ENCODE peak calls at places on chromosomes 12 and 14, in five cellular contexts. One of them, this sample, is unnamed.

GRCh38 chr14:23284654-23285529 is 1.0 kb downstream of the HOMEZ start:
- DNase-seq in foreskin keratinocyte: no peak
- DNase-seq in epithelial cell of proximal tubule: no peak
- DNase-seq in omental fat pad: no peak
- DNase-seq in K562: no peak
- DNase-seq in this sample: peak; percentile 62

GRCh38 chr14:35385042-35385839 is 19.3 kb downstream of the NFKBIA start:
- DNase-seq in omental fat pad: no peak
- DNase-seq in foreskin keratinocyte: no peak
- DNase-seq in epithelial cell of proximal tubule: peak; percentile 76
- DNase-seq in K562: peak; percentile 57
- DNase-seq in this sample: no peak

GRCh38 chr14:53620325-53620716 is 336.3 kb downstream of the BMP4 start:
- DNase-seq in foreskin keratinocyte: no peak
- DNase-seq in omental fat pad: no peak
- DNase-seq in epithelial cell of proximal tubule: peak; percentile 66
- DNase-seq in K562: no peak
- DNase-seq in this sample: no peak

GRCh38 chr14:78316058-78316457 is 145.9 kb downstream of the NRXN3 start:
- DNase-seq in epithelial cell of proximal tubule: no peak
- DNase-seq in foreskin keratinocyte: no peak
- DNase-seq in omental fat pad: no peak
- DNase-seq in K562: no peak
- DNase-seq in this sample: no peak

GRCh38 chr12:50677858-50678257 is 86.0 kb upstream of the ATF1 start:
- DNase-seq in foreskin keratinocyte: no peak
- DNase-seq in omental fat pad: no peak
- DNase-seq in epithelial cell of proximal tubule: no peak
- DNase-seq in K562: no peak
- DNase-seq in this sample: no peak

GRCh38 chr12:27505124-27505523 is 18.9 kb upstream of the PPFIBP1 start:
- DNase-seq in epithelial cell of proximal tubule: no peak
- DNase-seq in omental fat pad: no peak
- DNase-seq in foreskin keratinocyte: no peak
- DNase-seq in K562: no peak
- DNase-seq in this sample: no peak

GRCh38 chr12:122754790-122755189 is 2.2 kb downstream of the DENR start:
- DNase-seq in foreskin keratinocyte: no peak
- DNase-seq in K562: no peak
- DNase-seq in omental fat pad: no peak
- DNase-seq in epithelial cell of proximal tubule: no peak
- DNase-seq in this sample: no peak

GRCh38 chr14:79702197-79702596 is 509.1 kb downstream of the DIO2 start:
- DNase-seq in epithelial cell of proximal tubule: no peak
- DNase-seq in K562: no peak
- DNase-seq in omental fat pad: no peak
- DNase-seq in foreskin keratinocyte: no peak
- DNase-seq in this sample: no peak

GRCh38 chr14:60658909-60659585 is 9.8 kb upstream of the SIX1 start:
- DNase-seq in omental fat pad: no peak
- DNase-seq in K562: no peak
- DNase-seq in foreskin keratinocyte: no peak
- DNase-seq in epithelial cell of proximal tubule: no peak
- DNase-seq in this sample: no peak

GRCh38 chr12:11543513-11544168 is 105.8 kb upstream of the ETV6 start:
- DNase-seq in foreskin keratinocyte: no peak
- DNase-seq in epithelial cell of proximal tubule: no peak
- DNase-seq in omental fat pad: no peak
- DNase-seq in K562: no peak
- DNase-seq in this sample: no peak

GRCh38 chr14:93006484-93007128 is 83.7 kb downstream of the CHGA start:
- DNase-seq in omental fat pad: no peak
- DNase-seq in K562: no peak
- DNase-seq in epithelial cell of proximal tubule: no peak
- DNase-seq in foreskin keratinocyte: no peak
- DNase-seq in this sample: no peak

GRCh38 chr12:79776111-79776510 is 85.3 kb upstream of the PAWR start:
- DNase-seq in epithelial cell of proximal tubule: peak; percentile 16
- DNase-seq in omental fat pad: no peak
- DNase-seq in K562: no peak
- DNase-seq in foreskin keratinocyte: peak; percentile 30
- DNase-seq in this sample: no peak

GRCh38 chr14:22979748-22980392 is 2.5 kb downstream of the AJUBA start:
- DNase-seq in foreskin keratinocyte: peak; percentile 79
- DNase-seq in omental fat pad: no peak
- DNase-seq in epithelial cell of proximal tubule: no peak
- DNase-seq in K562: no peak
- DNase-seq in this sample: no peak

GRCh38 chr12:110960795-110961194 is 40.4 kb upstream of the MYL2 start:
- DNase-seq in omental fat pad: no peak
- DNase-seq in epithelial cell of proximal tubule: no peak
- DNase-seq in K562: no peak
- DNase-seq in foreskin keratinocyte: no peak
- DNase-seq in this sample: no peak

GRCh38 chr12:6367065-6367968 is 8.0 kb downstream of the SCNN1A start:
- DNase-seq in epithelial cell of proximal tubule: no peak
- DNase-seq in K562: peak; percentile 56
- DNase-seq in omental fat pad: no peak
- DNase-seq in foreskin keratinocyte: no peak
- DNase-seq in this sample: peak; percentile 85

GRCh38 chr12:56158926-56159461 is 835 bp downstream of the MYL6 start:
- DNase-seq in omental fat pad: no peak
- DNase-seq in epithelial cell of proximal tubule: peak; percentile 10
- DNase-seq in foreskin keratinocyte: no peak
- DNase-seq in K562: peak; percentile 47
- DNase-seq in this sample: peak; percentile 34

GRCh38 chr14:72723741-72724530 is 170.0 kb downstream of the DPF3 start:
- DNase-seq in epithelial cell of proximal tubule: no peak
- DNase-seq in foreskin keratinocyte: no peak
- DNase-seq in omental fat pad: no peak
- DNase-seq in K562: no peak
- DNase-seq in this sample: no peak

GRCh38 chr12:102833687-102834435 is 83.2 kb downstream of the PAH start:
- DNase-seq in K562: no peak
- DNase-seq in omental fat pad: no peak
- DNase-seq in epithelial cell of proximal tubule: no peak
- DNase-seq in foreskin keratinocyte: no peak
- DNase-seq in this sample: peak; percentile 10

GRCh38 chr12:53696285-53696654 is 20.4 kb upstream of the ATP5MC2 start:
- DNase-seq in foreskin keratinocyte: peak; percentile 90
- DNase-seq in K562: peak; percentile 94
- DNase-seq in omental fat pad: no peak
- DNase-seq in epithelial cell of proximal tubule: peak; percentile 83
- DNase-seq in this sample: peak; percentile 85

GRCh38 chr12:53696655-53697321 is 20.9 kb upstream of the ATP5MC2 start:
- DNase-seq in epithelial cell of proximal tubule: no peak
- DNase-seq in omental fat pad: no peak
- DNase-seq in foreskin keratinocyte: peak; percentile 39
- DNase-seq in K562: no peak
- DNase-seq in this sample: no peak

GRCh38 chr12:53698948-53699672 is 23.2 kb upstream of the ATP5MC2 start:
- DNase-seq in omental fat pad: no peak
- DNase-seq in K562: no peak
- DNase-seq in foreskin keratinocyte: no peak
- DNase-seq in epithelial cell of proximal tubule: no peak
- DNase-seq in this sample: no peak

GRCh38 chr12:53694746-53695145 is 18.9 kb upstream of the ATP5MC2 start:
- DNase-seq in K562: no peak
- DNase-seq in omental fat pad: no peak
- DNase-seq in foreskin keratinocyte: no peak
- DNase-seq in epithelial cell of proximal tubule: no peak
- DNase-seq in this sample: no peak

DNA sequence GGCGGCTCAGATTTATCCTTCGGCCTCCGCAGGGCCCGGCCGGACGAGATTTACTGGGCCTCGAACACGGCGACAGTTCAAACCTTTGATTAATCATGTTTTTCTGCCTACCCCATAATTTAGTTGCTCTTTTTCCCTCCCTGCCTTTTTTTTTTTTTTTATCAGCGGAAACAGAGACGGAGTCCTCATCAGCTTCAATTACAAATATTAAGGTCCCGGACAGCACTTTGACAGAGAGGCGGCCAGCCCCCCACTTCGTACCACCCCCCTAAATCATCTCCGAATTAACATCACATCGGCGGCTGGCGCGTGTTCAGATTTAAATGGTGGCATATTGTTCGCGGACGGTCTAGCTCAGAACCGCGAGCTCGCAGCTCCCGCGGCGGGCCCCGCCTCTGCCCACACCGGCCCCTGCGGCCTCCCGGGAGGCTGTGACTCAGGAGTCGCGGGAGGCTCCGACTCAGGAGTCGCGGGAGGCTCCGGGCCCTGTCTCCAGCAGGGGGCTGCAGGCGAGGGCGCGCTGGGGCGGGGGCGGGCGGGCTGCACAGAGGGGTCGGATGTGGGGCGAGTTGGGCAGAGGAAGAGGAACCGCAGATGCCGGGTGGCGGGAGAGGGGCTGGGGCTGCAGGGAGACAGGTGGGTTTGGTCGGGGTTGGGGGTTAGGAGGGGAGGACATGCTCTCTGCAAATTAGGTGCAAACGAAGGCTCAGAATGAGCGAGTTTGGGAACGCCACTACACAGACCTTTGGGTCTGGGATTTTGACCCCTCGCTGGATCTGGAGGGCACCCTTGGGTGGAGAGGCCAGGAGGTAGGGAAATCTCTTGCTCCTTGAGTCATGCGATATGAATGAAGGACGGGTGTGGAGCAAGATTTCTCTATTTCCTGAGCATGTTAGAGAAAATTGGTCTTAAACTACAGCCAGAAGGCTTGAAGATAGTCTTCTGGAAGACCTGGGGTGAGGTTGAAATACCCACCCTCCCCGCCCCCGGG is 19.6 kb upstream of the ATP5MC2 start:
- DNase-seq in epithelial cell of proximal tubule: no peak
- DNase-seq in omental fat pad: no peak
- DNase-seq in K562: peak; percentile 49
- DNase-seq in foreskin keratinocyte: peak; percentile 38
- DNase-seq in this sample: peak; percentile 38
- TF ChIP-seq CTCF in epithelial cell of proximal tubule: no peak
- TF ChIP-seq CTCF in omental fat pad: no peak
- TF ChIP-seq CTCF in K562: no peak
- TF ChIP-seq CTCF in foreskin keratinocyte: peak; percentile 45
- TF ChIP-seq CTCF in this sample: no peak

DNA sequence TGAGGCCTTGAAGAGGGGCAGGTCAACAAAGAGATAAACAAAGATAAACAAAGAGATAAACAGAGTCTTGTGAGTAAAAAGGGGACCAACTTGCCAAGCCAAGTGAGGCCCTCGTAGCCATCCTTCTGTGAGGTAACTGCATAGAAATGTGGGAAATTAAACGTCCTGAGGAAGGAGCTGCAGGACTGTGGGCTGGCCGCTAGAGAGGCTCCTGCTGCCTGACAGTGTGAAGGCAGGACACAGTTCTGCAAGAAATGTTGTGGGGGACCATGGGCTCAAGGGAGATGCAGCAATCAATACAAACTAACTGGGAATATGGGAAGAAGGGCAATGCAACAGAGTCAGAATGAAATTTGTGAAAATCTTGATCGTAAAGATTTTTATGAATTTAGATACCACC is 91.9 kb downstream of the SLC8A3 start:
- DNase-seq in foreskin keratinocyte: no peak
- DNase-seq in K562: peak; percentile 7
- DNase-seq in omental fat pad: no peak
- DNase-seq in epithelial cell of proximal tubule: no peak
- DNase-seq in this sample: no peak
- TF ChIP-seq CTCF in foreskin keratinocyte: peak; percentile 43
- TF ChIP-seq CTCF in K562: peak; percentile 32
- TF ChIP-seq CTCF in omental fat pad: no peak
- TF ChIP-seq CTCF in epithelial cell of proximal tubule: peak; percentile 46
- TF ChIP-seq CTCF in this sample: no peak

DNA sequence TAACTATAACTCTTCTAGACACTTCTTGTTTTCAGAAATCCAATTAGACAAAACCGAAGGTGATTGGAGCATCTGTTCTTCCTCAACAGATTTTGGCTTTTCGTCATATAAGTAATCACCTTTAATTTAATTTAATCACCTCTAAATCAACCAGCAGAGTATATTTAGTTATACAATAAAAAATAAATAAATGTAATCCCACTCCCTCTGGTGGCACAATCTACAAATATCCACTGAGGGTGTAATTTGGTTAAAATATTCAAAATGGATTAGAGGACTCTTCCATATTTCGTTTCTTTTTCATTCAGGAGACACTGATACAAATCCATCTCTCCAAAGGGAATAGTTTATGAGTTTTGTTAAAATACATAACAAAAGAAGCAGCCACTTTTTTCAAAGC is 18.3 kb upstream of the SLC35F4 start:
- DNase-seq in omental fat pad: no peak
- DNase-seq in foreskin keratinocyte: no peak
- DNase-seq in K562: no peak
- DNase-seq in epithelial cell of proximal tubule: no peak
- DNase-seq in this sample: no peak
- TF ChIP-seq CTCF in omental fat pad: no peak
- TF ChIP-seq CTCF in foreskin keratinocyte: peak; percentile 51
- TF ChIP-seq CTCF in K562: no peak
- TF ChIP-seq CTCF in epithelial cell of proximal tubule: peak; percentile 41
- TF ChIP-seq CTCF in this sample: no peak

DNA sequence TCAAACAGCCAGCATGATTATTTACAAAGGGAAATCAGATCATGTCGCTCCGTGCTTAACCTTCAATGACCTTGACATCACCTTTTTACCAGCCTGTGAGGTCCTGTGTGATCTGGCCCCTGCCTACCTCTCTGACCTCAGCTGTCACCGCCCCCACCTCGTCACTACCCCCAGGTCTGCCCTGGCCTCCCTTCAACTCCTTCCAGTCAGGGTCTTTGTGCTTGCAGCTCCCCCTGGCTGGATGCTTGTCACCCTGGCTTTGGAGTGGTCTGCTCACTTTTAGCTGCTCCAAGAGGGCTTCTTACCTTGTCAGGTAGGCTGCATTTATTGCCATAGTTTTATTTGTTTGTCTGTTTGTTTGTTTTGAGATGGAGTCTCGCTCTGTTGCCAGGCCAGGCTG is 8.2 kb upstream of the MAX start:
- DNase-seq in foreskin keratinocyte: no peak
- DNase-seq in omental fat pad: no peak
- DNase-seq in epithelial cell of proximal tubule: no peak
- DNase-seq in K562: peak; percentile 25
- DNase-seq in this sample: no peak
- TF ChIP-seq CTCF in foreskin keratinocyte: no peak
- TF ChIP-seq CTCF in omental fat pad: no peak
- TF ChIP-seq CTCF in epithelial cell of proximal tubule: no peak
- TF ChIP-seq CTCF in K562: no peak
- TF ChIP-seq CTCF in this sample: no peak

GRCh38 chr14:69346710-69347109 is 51.4 kb downstream of the ERH start:
- DNase-seq in omental fat pad: no peak
- DNase-seq in K562: peak; percentile 65
- DNase-seq in foreskin keratinocyte: no peak
- DNase-seq in epithelial cell of proximal tubule: no peak
- DNase-seq in this sample: peak; percentile 42
- TF ChIP-seq CTCF in omental fat pad: no peak
- TF ChIP-seq CTCF in K562: peak; percentile 80
- TF ChIP-seq CTCF in foreskin keratinocyte: peak; percentile 60
- TF ChIP-seq CTCF in epithelial cell of proximal tubule: peak; percentile 73
- TF ChIP-seq CTCF in this sample: peak; percentile 70

This sample was measured in GM20000.